ENCODE peak calls at places on chromosomes 11 and 22, in eight cellular contexts. M is HCT116; U is pancreas; I is effector memory CD4-positive, alpha-beta T cell; S is PC-3; L is right cardiac atrium; Y is DND-41; G is iPS DF 6.9. J is an unnamed sample. For H3K4me1, the result is how much of the 10 kb centered on the place peaks cover.

GRCh38 chr22:23801886-23802377 is 15.2 kb downstream of the SMARCB1 start:
- DNase-seq in M (no peak), U (no peak), I (no peak), S (no peak), L (no peak), Y (no peak), G (no peak), J (no peak)

GRCh38 chr11:119721129-119722120 is 7.6 kb downstream of the NECTIN1 start:
- DNase-seq in M (no peak), U (peak), I (no peak), S (peak), L (no peak), Y (no peak), G (no peak), J (no peak)

GRCh38 chr11:73237471-73238290 is 19.6 kb downstream of the P2RY2 start:
- DNase-seq in M (no peak), U (no peak), I (no peak), S (no peak), L (peak), Y (no peak), G (no peak), J (peak)

GRCh38 chr22:36858966-36859365 is 1.8 kb upstream of the NCF4 start:
- DNase-seq in M (no peak), U (no peak), I (no peak), S (no peak), L (no peak), Y (no peak), G (no peak), J (no peak)

GRCh38 chr22:37922177-37922576 is 16.1 kb downstream of the MICALL1 start:
- DNase-seq in M (no peak), U (no peak), I (no peak), S (no peak), L (no peak), Y (peak), G (no peak), J (no peak)

GRCh38 chr11:13836666-13837065 is 125.9 kb upstream of the SPON1 start:
- DNase-seq in M (no peak), U (no peak), I (no peak), S (peak), L (no peak), Y (no peak), G (no peak), J (no peak)

GRCh38 chr11:46640034-46640788 is 22.9 kb downstream of the ATG13 start:
- DNase-seq in M (no peak), U (no peak), I (no peak), S (no peak), L (no peak), Y (no peak), G (no peak), J (no peak)

GRCh38 chr11:10324474-10324873 is 19.6 kb downstream of the ADM start:
- DNase-seq in M (no peak), U (no peak), I (no peak), S (no peak), L (no peak), Y (no peak), G (no peak), J (no peak)

GRCh38 chr22:28741758-28742561 is at the start of the genes CHEK2 and HSCB:
- DNase-seq in M (peak), U (peak), I (peak), S (peak), L (peak), Y (peak), G (peak), J (peak)

GRCh38 chr22:44337658-44338004 is 24.9 kb upstream of the SHISAL1 start:
- DNase-seq in M (no peak), U (no peak), I (no peak), S (peak), L (peak), Y (no peak), G (no peak), J (peak)

GRCh38 chr11:129864811-129865210 is 30.6 kb downstream of the NFRKB start:
- DNase-seq in M (no peak), U (no peak), I (no peak), S (no peak), L (no peak), Y (no peak), G (no peak), J (no peak)

GRCh38 chr11:88348870-88349269 is 11.3 kb upstream of the CTSC start:
- DNase-seq in M (no peak), U (no peak), I (no peak), S (no peak), L (no peak), Y (no peak), G (no peak), J (no peak)

GRCh38 chr11:36352919-36353318 is 56.8 kb downstream of the PRR5L start:
- DNase-seq in M (no peak), U (no peak), I (peak), S (no peak), L (no peak), Y (peak), G (no peak), J (no peak)

GRCh38 chr11:135074397-135074998 is 662.5 kb upstream of the B3GAT1 start:
- DNase-seq in M (no peak), U (no peak), I (no peak), S (peak), L (no peak), Y (peak), G (no peak), J (no peak)

GRCh38 chr11:103397369-103397768 is 288.1 kb downstream of the DYNC2H1 start:
- DNase-seq in M (no peak), U (no peak), I (no peak), S (no peak), L (no peak), Y (no peak), G (no peak), J (no peak)

GRCh38 chr22:47787501-47788227 is 1025.2 kb downstream of the TBC1D22A start:
- DNase-seq in M (no peak), U (no peak), I (no peak), S (no peak), L (no peak), Y (no peak), G (no peak), J (no peak)

GRCh38 chr11:120391854-120392253 is 55.6 kb downstream of the ARHGEF12 start:
- DNase-seq in M (no peak), U (no peak), I (no peak), S (no peak), L (no peak), Y (no peak), G (no peak), J (no peak)

GRCh38 chr11:130124096-130124495 is 35.5 kb upstream of the ST14 start:
- DNase-seq in M (peak), U (no peak), I (no peak), S (peak), L (peak), Y (no peak), G (no peak), J (peak)

GRCh38 chr22:41405588-41405987 is 23.8 kb downstream of the TEF start:
- DNase-seq in M (no peak), U (no peak), I (no peak), S (no peak), L (peak), Y (no peak), G (no peak), J (no peak)

DNA sequence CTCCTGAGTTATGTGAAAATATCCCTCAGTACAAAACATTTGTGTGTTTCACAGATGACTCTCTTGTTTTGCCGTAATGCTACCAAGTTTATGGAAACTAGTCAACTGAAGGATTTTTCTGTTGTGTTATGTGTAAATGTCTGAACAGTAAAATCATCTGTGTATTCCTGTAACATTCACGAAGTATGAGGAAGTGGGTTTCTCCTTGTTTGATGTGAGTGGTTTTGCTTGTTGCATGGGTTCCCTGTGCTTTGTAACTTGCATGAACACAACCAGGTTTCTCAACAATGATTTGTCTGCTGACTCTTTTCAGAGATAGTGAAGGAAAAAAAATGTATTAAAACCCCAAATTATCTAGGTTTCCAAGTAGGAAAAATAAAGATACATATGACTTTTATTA is 138.1 kb downstream of the PGR start:
- DNase-seq in M (no peak), U (no peak), I (no peak), S (no peak), L (no peak), Y (no peak), G (no peak), J (no peak)
- H3K4me1 ChIP-seq in M (under half), U (under half), I (under half), S (under half), L (under half), Y (under half), G (under half), J (under half)

GRCh38 chr22:20944042-20944441 is 23.0 kb upstream of the AIFM3 start:
- DNase-seq in M (no peak), U (no peak), I (no peak), S (no peak), L (no peak), Y (no peak), G (no peak), J (no peak)
- H3K4me1 ChIP-seq in M (half or more), U (under half), I (under half), S (under half), L (under half), Y (under half), G (under half), J (under half)

GRCh38 chr22:30906411-30906810 is 62.2 kb downstream of the MORC2 start:
- DNase-seq in M (no peak), U (no peak), I (no peak), S (no peak), L (no peak), Y (no peak), G (no peak), J (no peak)
- H3K4me1 ChIP-seq in M (under half), U (under half), I (under half), S (under half), L (under half), Y (under half), G (under half), J (under half)

GRCh38 chr11:85752201-85752889 is 58.6 kb downstream of the SYTL2 start:
- DNase-seq in M (no peak), U (peak), I (no peak), S (no peak), L (no peak), Y (peak), G (no peak), J (no peak)
- H3K4me1 ChIP-seq in M (under half), U (under half), I (half or more), S (half or more), L (under half), Y (under half), G (under half), J (under half)

J was measured in ascending aorta.